ENCODE peak calls at places on chromosomes 12 and 14, in five cellular contexts. C, H, J, G and U are unnamed samples.

GRCh38 chr12:123064885-123065619 is 84.6 kb downstream of the ARL6IP4 start:
- DNase-seq in C (no peak), H (no peak), J (no peak), G (no peak), U (no peak)

GRCh38 chr12:66403746-66404145 is 101.5 kb downstream of the HELB start:
- DNase-seq in C (no peak), H (no peak), J (no peak), G (no peak), U (no peak)

GRCh38 chr14:105193916-105194782 is 13.0 kb upstream of the NUDT14 start:
- DNase-seq in C (no peak), H (no peak), J (no peak), G (peak; percentile 27), U (no peak)

GRCh38 chr12:38102197-38102596 is 214.4 kb upstream of the ALG10B start:
- DNase-seq in C (no peak), H (no peak), J (no peak), G (no peak), U (no peak)

GRCh38 chr14:68487805-68488590 is 304.9 kb downstream of the ZFP36L1 start:
- DNase-seq in C (no peak), H (no peak), J (no peak), G (peak; percentile 74), U (no peak)

GRCh38 chr12:48388938-48389337 is 38.2 kb upstream of the ZNF641 start:
- DNase-seq in C (no peak), H (no peak), J (no peak), G (peak; percentile 67), U (no peak)

GRCh38 chr14:23633160-23633701 is 2.9 kb upstream of the DHRS2 start:
- DNase-seq in C (no peak), H (no peak), J (no peak), G (no peak), U (no peak)

GRCh38 chr12:103780093-103780440 is 61.0 kb downstream of the NT5DC3 start:
- DNase-seq in C (no peak), H (no peak), J (no peak), G (peak; percentile 29), U (no peak)

GRCh38 chr14:103401223-103402214 is 16.3 kb downstream of the MARK3 start:
- DNase-seq in C (no peak), H (no peak), J (no peak), G (peak; percentile 89), U (no peak)

GRCh38 chr12:95195122-95195521 is 22.1 kb downstream of the FGD6 start:
- DNase-seq in C (no peak), H (no peak), J (no peak), G (no peak), U (no peak)

GRCh38 chr12:76976777-76977465 is 88.4 kb downstream of the E2F7 start:
- DNase-seq in C (no peak), H (no peak), J (no peak), G (peak; percentile 8), U (no peak)

GRCh38 chr14:30990766-30991165 is 34.7 kb upstream of the AP4S1 start:
- DNase-seq in C (no peak), H (no peak), J (no peak), G (no peak), U (no peak)

GRCh38 chr14:34081576-34082136 is 130.8 kb upstream of the EGLN3 start:
- DNase-seq in C (no peak), H (no peak), J (no peak), G (peak; percentile 66), U (no peak)

GRCh38 chr14:35336171-35337073 is 44.2 kb downstream of the PSMA6 start:
- DNase-seq in C (no peak), H (no peak), J (no peak), G (no peak), U (no peak)